ENCODE peak calls at places on chromosome 16, in ten cellular contexts. R is neural progenitor cell; A is AG09309; S is fibroblast of lung; C is MM.1S; I is HepG2; F is choroid plexus epithelial cell; K is AG10803; N is CD8-positive, alpha-beta T cell; T is breast epithelium. E is an unnamed sample.

GRCh38 chr16:46961373-46962353 is 11.8 kb downstream of the DNAJA2 start:
- DNase-seq in R (no peak), A (no peak), S (no peak), C (no peak), I (no peak), F (no peak), K (peak; percentile 62), N (peak; percentile 7), T (no peak), E (no peak)

GRCh38 chr16:73125860-73126259 is 77.9 kb upstream of the ZFHX3 start:
- DNase-seq in R (no peak), A (no peak), S (peak; percentile 86), C (no peak), I (no peak), F (peak; percentile 73), K (peak; percentile 83), N (no peak), T (no peak), E (no peak)

GRCh38 chr16:31010539-31010938 is at the start of gene STX1B:
- DNase-seq in R (peak; percentile 89), A (no peak), S (peak; percentile 41), C (no peak), I (no peak), F (no peak), K (peak; percentile 18), N (peak; percentile 42), T (no peak), E (no peak)

GRCh38 chr16:50573947-50574751 is 26.0 kb downstream of the NKD1 start:
- DNase-seq in R (no peak), A (no peak), S (peak; percentile 14), C (no peak), I (no peak), F (no peak), K (no peak), N (no peak), T (no peak), E (no peak)

GRCh38 chr16:4570086-4570485 is 13.9 kb downstream of the C16orf96 start:
- DNase-seq in R (no peak), A (no peak), S (no peak), C (peak; percentile 43), I (no peak), F (no peak), K (no peak), N (no peak), T (no peak), E (no peak)

GRCh38 chr16:72979974-72980373 is 68.0 kb downstream of the ZFHX3 start:
- DNase-seq in R (no peak), A (no peak), S (no peak), C (no peak), I (no peak), F (peak; percentile 29), K (no peak), N (no peak), T (no peak), E (no peak)

GRCh38 chr16:61324044-61324443 is 712.2 kb downstream of the CDH8 start:
- DNase-seq in R (peak; percentile 61), A (no peak), S (no peak), C (no peak), I (no peak), F (no peak), K (no peak), N (no peak), T (no peak), E (no peak)

GRCh38 chr16:55264949-55265348 is 59.1 kb upstream of the IRX6 start:
- DNase-seq in R (no peak), A (peak; percentile 77), S (no peak), C (no peak), I (no peak), F (no peak), K (peak; percentile 74), N (no peak), T (no peak), E (no peak)

GRCh38 chr16:74297296-74297665 is 667 bp downstream of the PSMD7 start:
- DNase-seq in R (peak; percentile 25), A (no peak), S (peak; percentile 30), C (peak; percentile 36), I (peak; percentile 24), F (peak; percentile 46), K (peak; percentile 14), N (no peak), T (no peak), E (peak; percentile 16)

GRCh38 chr16:80084614-80085013 is 456.2 kb upstream of the DYNLRB2 start:
- DNase-seq in R (peak; percentile 87), A (peak; percentile 18), S (peak; percentile 71), C (peak; percentile 31), I (peak; percentile 41), F (peak; percentile 85), K (peak; percentile 55), N (no peak), T (peak; percentile 33), E (peak; percentile 16)
- TF ChIP-seq CTCF in R (peak; percentile 85), A (peak; percentile 61), S (peak; percentile 49), C (peak; percentile 43), I (peak; percentile 77), F (peak; percentile 85), K (peak; percentile 61), N (no peak), T (peak; percentile 61), E (peak; percentile 42)

GRCh38 chr16:53821957-53822625 is 118.1 kb downstream of the FTO start:
- DNase-seq in R (no peak), A (peak; percentile 62), S (peak; percentile 68), C (no peak), I (peak; percentile 25), F (peak; percentile 82), K (peak; percentile 90), N (no peak), T (no peak), E (no peak)
- TF ChIP-seq CTCF in R (no peak), A (no peak), S (no peak), C (no peak), I (no peak), F (peak; percentile 21), K (peak; percentile 38), N (no peak), T (no peak), E (no peak)

GRCh38 chr16:89374393-89374948 is 115.9 kb downstream of the ANKRD11 start:
- DNase-seq in R (peak; percentile 74), A (no peak), S (peak; percentile 56), C (no peak), I (no peak), F (peak; percentile 77), K (no peak), N (no peak), T (no peak), E (no peak)

GRCh38 chr16:89371968-89372634 is 118.3 kb downstream of the ANKRD11 start:
- DNase-seq in R (no peak), A (no peak), S (peak; percentile 52), C (no peak), I (no peak), F (peak; percentile 69), K (no peak), N (no peak), T (no peak), E (no peak)

GRCh38 chr16:89371386-89371785 is 119.0 kb downstream of the ANKRD11 start:
- DNase-seq in R (no peak), A (no peak), S (no peak), C (no peak), I (no peak), F (no peak), K (no peak), N (no peak), T (no peak), E (no peak)

GRCh38 chr16:89375021-89375420 is 115.3 kb downstream of the ANKRD11 start:
- DNase-seq in R (peak; percentile 24), A (no peak), S (peak; percentile 66), C (no peak), I (no peak), F (peak; percentile 58), K (no peak), N (no peak), T (no peak), E (no peak)

GRCh38 chr16:89373355-89374110 is 116.8 kb downstream of the ANKRD11 start:
- DNase-seq in R (no peak), A (peak; percentile 27), S (peak; percentile 60), C (no peak), I (no peak), F (peak; percentile 98), K (peak; percentile 22), N (no peak), T (no peak), E (no peak)
- TF ChIP-seq CTCF in R (no peak), A (no peak), S (no peak), C (no peak), I (no peak), F (no peak), K (no peak), N (no peak), T (no peak), E (no peak)

GRCh38 chr16:87692176-87692575 is 73.6 kb downstream of the KLHDC4 start:
- DNase-seq in R (no peak), A (no peak), S (no peak), C (no peak), I (no peak), F (no peak), K (no peak), N (no peak), T (no peak), E (no peak)

GRCh38 chr16:87691686-87692079 is 74.1 kb downstream of the KLHDC4 start:
- DNase-seq in R (no peak), A (no peak), S (no peak), C (no peak), I (no peak), F (no peak), K (no peak), N (no peak), T (no peak), E (no peak)

GRCh38 chr16:87689956-87690465 is 75.8 kb downstream of the KLHDC4 start:
- DNase-seq in R (no peak), A (no peak), S (no peak), C (no peak), I (no peak), F (no peak), K (no peak), N (no peak), T (no peak), E (no peak)

GRCh38 chr16:87692756-87693155 is 73.0 kb downstream of the KLHDC4 start:
- DNase-seq in R (no peak), A (no peak), S (no peak), C (no peak), I (no peak), F (no peak), K (no peak), N (no peak), T (no peak), E (no peak)

GRCh38 chr16:87690911-87691685 is 74.7 kb downstream of the KLHDC4 start:
- DNase-seq in R (no peak), A (no peak), S (no peak), C (no peak), I (no peak), F (no peak), K (no peak), N (no peak), T (no peak), E (no peak)
- TF ChIP-seq CTCF in R (no peak), A (no peak), S (no peak), C (no peak), I (no peak), F (no peak), K (no peak), N (no peak), T (no peak), E (no peak)

DNA sequence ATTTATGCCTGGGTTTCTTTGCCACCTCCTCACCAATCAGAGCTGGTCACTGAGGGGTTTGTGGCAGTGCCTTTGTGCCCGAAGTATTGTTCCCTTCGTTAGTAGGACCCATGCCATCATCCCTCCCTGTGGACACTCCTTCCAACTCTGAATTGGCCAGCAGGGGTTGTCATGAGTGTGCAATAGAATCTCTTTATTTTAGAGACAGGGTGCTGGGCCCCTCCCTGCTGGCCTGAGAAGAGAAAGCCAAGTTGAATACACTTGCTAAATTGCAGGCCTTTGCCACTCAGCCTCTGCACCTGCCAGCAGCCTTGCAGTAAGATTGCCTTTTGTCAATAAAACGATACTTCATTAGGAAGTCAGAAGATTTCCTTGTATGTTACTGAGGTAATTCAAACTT is 40.7 kb upstream of the SLC12A3 start:
- DNase-seq in R (peak; percentile 52), A (no peak), S (no peak), C (peak; percentile 18), I (peak; percentile 53), F (peak; percentile 39), K (peak; percentile 33), N (no peak), T (no peak), E (no peak)
- TF ChIP-seq CTCF in R (peak; percentile 33), A (peak; percentile 43), S (no peak), C (peak; percentile 12), I (peak; percentile 39), F (peak; percentile 43), K (peak; percentile 31), N (no peak), T (no peak), E (no peak)